ENCODE peak calls at places on chromosomes 5 and 9, in seven cellular contexts. L is mesothelial cell of epicardium, Q is body of pancreas, I is OCI-LY7, P is neural crest cell, U is brain microvascular endothelial cell, C is mammary epithelial cell. V is an unnamed sample.

GRCh38 chr5:18761801-18762200 is 1127.5 kb downstream of the TAF11L14 start:
- DNase-seq in L (no peak), Q (no peak), I (no peak), P (no peak), U (no peak), C (peak; percentile 29), V (no peak)

GRCh38 chr5:147084702-147085101 is 150.1 kb upstream of the STK32A start:
- DNase-seq in L (no peak), Q (no peak), I (no peak), P (peak; percentile 45), U (no peak), C (no peak), V (peak; percentile 84)

GRCh38 chr5:66915531-66915930 is 281.1 kb downstream of the CD180 start:
- DNase-seq in L (no peak), Q (no peak), I (no peak), P (no peak), U (no peak), C (no peak), V (no peak)

GRCh38 chr5:72013741-72014703 is 93.3 kb upstream of the MAP1B start:
- DNase-seq in L (no peak), Q (no peak), I (no peak), P (peak; percentile 29), U (peak; percentile 73), C (no peak), V (peak; percentile 86)

GRCh38 chr9:136136127-136136445 is 17.4 kb upstream of the TMEM250 start:
- DNase-seq in L (no peak), Q (no peak), I (no peak), P (no peak), U (no peak), C (no peak), V (no peak)

GRCh38 chr5:107542831-107543231 is 127.9 kb downstream of the EFNA5 start:
- DNase-seq in L (no peak), Q (peak; percentile 70), I (no peak), P (no peak), U (peak; percentile 59), C (peak; percentile 71), V (no peak)

GRCh38 chr5:113179156-113179555 is 202.6 kb downstream of the DCP2 start:
- DNase-seq in L (no peak), Q (no peak), I (no peak), P (no peak), U (no peak), C (no peak), V (no peak)

GRCh38 chr5:55306641-55307382 is 682 bp downstream of the DHX29 start:
- DNase-seq in L (no peak), Q (no peak), I (peak; percentile 18), P (no peak), U (peak; percentile 6), C (peak; percentile 23), V (no peak)

GRCh38 chr9:2809692-2810423 is 34.0 kb downstream of the PUM3 start:
- DNase-seq in L (no peak), Q (no peak), I (no peak), P (no peak), U (peak; percentile 93), C (no peak), V (peak; percentile 46)

GRCh38 chr9:86983260-86984255 is 36.3 kb upstream of the GAS1 start:
- DNase-seq in L (no peak), Q (no peak), I (no peak), P (no peak), U (peak; percentile 95), C (peak; percentile 98), V (no peak)

GRCh38 chr9:78620764-78621163 is 323.8 kb downstream of the PSAT1 start:
- DNase-seq in L (no peak), Q (no peak), I (no peak), P (no peak), U (peak; percentile 71), C (peak; percentile 50), V (no peak)

GRCh38 chr5:96794757-96795156 is 13.0 kb downstream of the ERAP1 start:
- DNase-seq in L (no peak), Q (no peak), I (no peak), P (no peak), U (no peak), C (no peak), V (no peak)

GRCh38 chr5:88818296-88818695 is 64.7 kb downstream of the MEF2C start:
- DNase-seq in L (no peak), Q (no peak), I (no peak), P (no peak), U (no peak), C (no peak), V (no peak)

GRCh38 chr5:88813805-88814584 is 69.0 kb downstream of the MEF2C start:
- DNase-seq in L (no peak), Q (no peak), I (no peak), P (peak; percentile 28), U (peak; percentile 14), C (no peak), V (peak; percentile 54)

GRCh38 chr5:88808153-88808552 is 74.8 kb downstream of the MEF2C start:
- DNase-seq in L (no peak), Q (no peak), I (no peak), P (no peak), U (no peak), C (no peak), V (no peak)

GRCh38 chr5:88815048-88815789 is 67.8 kb downstream of the MEF2C start:
- DNase-seq in L (no peak), Q (no peak), I (no peak), P (no peak), U (no peak), C (no peak), V (no peak)

GRCh38 chr5:88813244-88813643 is 69.7 kb downstream of the MEF2C start:
- DNase-seq in L (no peak), Q (no peak), I (no peak), P (no peak), U (no peak), C (no peak), V (no peak)
- TF ChIP-seq CTCF in L (no peak), Q (no peak), I (no peak), P (no peak), U (no peak), C (no peak), V (no peak)

DNA sequence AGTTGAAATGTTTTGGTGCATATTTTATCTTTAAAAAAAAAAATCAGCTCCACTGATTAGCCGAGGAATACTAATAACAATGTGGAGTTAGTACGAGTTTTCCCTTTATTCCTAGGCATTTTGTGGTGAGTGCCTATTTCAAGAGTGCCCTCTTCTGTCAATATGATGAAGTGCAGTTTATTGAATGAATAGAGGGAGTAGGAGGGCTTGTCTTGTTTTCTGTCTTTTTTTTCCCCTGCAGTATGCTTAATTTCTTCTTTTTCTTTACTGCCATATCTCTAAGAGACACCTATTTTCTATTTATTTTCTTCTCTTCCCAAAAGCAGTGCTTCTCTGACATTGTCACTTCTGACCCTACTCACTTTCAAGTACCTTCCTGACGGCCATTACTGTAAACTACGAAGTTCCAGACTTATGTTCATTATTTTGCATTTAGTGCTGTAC is 169.6 kb upstream of the PITX1 start:
- DNase-seq in L (no peak), Q (no peak), I (peak; percentile 41), P (no peak), U (no peak), C (no peak), V (no peak)
- TF ChIP-seq CTCF in L (no peak), Q (peak; percentile 25), I (peak; percentile 91), P (peak; percentile 48), U (peak; percentile 21), C (peak; percentile 53), V (peak; percentile 54)

GRCh38 chr5:173395257-173395932 is 67.2 kb upstream of the STC2 start:
- DNase-seq in L (no peak), Q (no peak), I (no peak), P (no peak), U (peak; percentile 85), C (peak; percentile 17), V (no peak)
- TF ChIP-seq CTCF in L (no peak), Q (no peak), I (no peak), P (no peak), U (peak; percentile 85), C (peak; percentile 10), V (peak; percentile 14)

DNA sequence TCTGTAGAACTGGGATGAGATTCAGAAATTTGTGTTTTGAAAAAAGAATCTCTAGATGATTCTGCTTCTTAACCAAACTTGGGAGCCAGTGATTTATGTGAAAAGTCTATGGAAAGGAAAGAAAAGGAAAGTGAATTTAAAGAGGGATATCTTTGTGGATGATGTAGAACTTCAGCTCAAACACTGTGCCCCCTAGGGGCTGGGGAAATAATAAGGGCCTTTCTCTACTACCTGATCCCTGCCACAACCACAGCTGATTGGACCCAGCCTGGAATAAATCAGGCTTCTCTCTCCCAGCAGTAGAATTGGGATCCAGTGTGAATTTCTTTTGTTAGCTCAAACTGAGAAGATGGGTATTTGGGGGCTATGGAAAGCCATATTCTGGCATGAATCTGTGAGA is 155.0 kb downstream of the PRELID2 start:
- DNase-seq in L (no peak), Q (no peak), I (peak; percentile 1), P (no peak), U (no peak), C (no peak), V (peak; percentile 26)
- TF ChIP-seq CTCF in L (no peak), Q (no peak), I (peak; percentile 69), P (peak; percentile 31), U (peak; percentile 39), C (peak; percentile 38), V (peak; percentile 48)

GRCh38 chr5:172832383-172833315 is 1.4 kb upstream of the ERGIC1 start:
- DNase-seq in L (no peak), Q (no peak), I (no peak), P (no peak), U (no peak), C (no peak), V (no peak)

GRCh38 chr5:172833372-172833690 is 720 bp upstream of the ERGIC1 start:
- DNase-seq in L (no peak), Q (no peak), I (no peak), P (no peak), U (no peak), C (no peak), V (no peak)

GRCh38 chr5:172828911-172829431 is 5.1 kb upstream of the ERGIC1 start:
- DNase-seq in L (no peak), Q (no peak), I (no peak), P (no peak), U (peak; percentile 68), C (no peak), V (no peak)

GRCh38 chr5:172830275-172830799 is 3.7 kb upstream of the ERGIC1 start:
- DNase-seq in L (no peak), Q (no peak), I (no peak), P (no peak), U (no peak), C (no peak), V (no peak)

DNA sequence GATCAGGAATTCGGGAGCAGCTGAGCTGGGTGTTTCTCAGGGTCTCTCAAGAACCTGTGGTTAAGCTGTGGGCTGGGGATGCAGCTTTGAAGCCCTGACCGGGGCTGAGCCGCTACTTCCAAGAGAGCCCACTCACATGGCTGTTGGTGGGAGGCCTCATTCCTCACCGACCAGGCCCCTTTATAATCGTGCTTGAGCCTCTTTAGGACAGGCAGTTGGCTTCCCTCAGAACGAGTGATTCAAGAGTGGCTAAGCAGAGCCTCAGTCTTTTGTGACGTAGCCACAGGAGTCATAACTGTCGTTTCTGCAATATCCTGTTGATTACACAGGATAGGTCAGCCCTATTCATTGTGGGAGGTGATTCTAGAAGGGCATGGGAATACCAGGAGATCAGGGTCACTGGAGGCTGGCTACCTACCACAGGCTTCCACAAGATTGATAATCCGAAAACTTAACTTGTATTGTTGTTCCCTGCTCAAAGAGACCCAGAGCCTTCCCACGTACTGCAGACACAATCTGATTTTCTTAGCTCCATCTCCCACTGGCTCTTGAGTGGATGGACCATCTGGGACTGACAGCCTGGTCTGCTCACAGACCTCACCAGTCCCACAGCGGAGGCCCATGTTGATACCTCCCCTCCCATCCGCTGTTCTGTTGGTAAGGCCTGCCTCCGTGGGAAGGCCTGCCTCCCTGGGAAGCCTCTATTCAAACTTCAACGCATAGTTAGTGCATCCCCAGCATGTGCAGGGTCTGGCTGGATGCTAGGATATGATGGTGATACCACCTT is 3.0 kb upstream of the ERGIC1 start:
- DNase-seq in L (no peak), Q (no peak), I (no peak), P (no peak), U (peak; percentile 90), C (peak; percentile 40), V (no peak)
- TF ChIP-seq CTCF in L (no peak), Q (no peak), I (no peak), P (no peak), U (no peak), C (no peak), V (no peak)